ENCODE peak calls at places on chromosomes 11 and 22, in six cellular contexts. N is memory B cell, Z is sigmoid colon, K is HFF-Myc, B is NCI-H146, T is fibroblast of gingiva. U is an unnamed sample.

GRCh38 chr11:16611395-16612233 is 126.8 kb upstream of the C11orf58 start:
- DNase-seq in N (no peak), Z (no peak), K (no peak), B (no peak), T (no peak), U (no peak)

GRCh38 chr11:75454987-75455386 is 22.0 kb upstream of the KLHL35 start:
- DNase-seq in N (no peak), Z (no peak), K (no peak), B (peak), T (no peak), U (no peak)

GRCh38 chr11:18364495-18365047 is 29.8 kb upstream of the LDHA start:
- DNase-seq in N (no peak), Z (no peak), K (no peak), B (no peak), T (peak), U (no peak)

GRCh38 chr22:39805117-39805516 is 88.4 kb downstream of the ENTHD1 start:
- DNase-seq in N (no peak), Z (no peak), K (no peak), B (no peak), T (no peak), U (no peak)

GRCh38 chr11:131371791-131372104 is 1.3 kb downstream of the NTM start:
- DNase-seq in N (no peak), Z (no peak), K (no peak), B (no peak), T (no peak), U (no peak)

GRCh38 chr11:117826360-117826635 is 1.8 kb upstream of the FXYD2 start:
- DNase-seq in N (no peak), Z (peak), K (no peak), B (no peak), T (no peak), U (no peak)

GRCh38 chr11:36509265-36509664 is 807 bp downstream of the TRAF6 start:
- DNase-seq in N (no peak), Z (no peak), K (no peak), B (peak), T (no peak), U (no peak)

GRCh38 chr22:38657248-38657909 is 941 bp downstream of the CBY1 start:
- DNase-seq in N (peak), Z (no peak), K (no peak), B (peak), T (no peak), U (no peak)

GRCh38 chr22:41939981-41940852 is 6.7 kb downstream of the CENPM start:
- DNase-seq in N (peak), Z (no peak), K (no peak), B (no peak), T (no peak), U (peak)

GRCh38 chr11:1012740-1013627 is 23.5 kb downstream of the MUC6 start:
- DNase-seq in N (no peak), Z (no peak), K (no peak), B (peak), T (no peak), U (no peak)

GRCh38 chr11:76166314-76166713 is 40.0 kb downstream of the WNT11 start:
- DNase-seq in N (no peak), Z (no peak), K (no peak), B (no peak), T (no peak), U (no peak)

GRCh38 chr11:61893981-61894380 is 2.6 kb upstream of the FADS3 start:
- DNase-seq in N (no peak), Z (no peak), K (no peak), B (no peak), T (peak), U (no peak)

GRCh38 chr11:75280227-75280671 is 39.7 kb downstream of the TPBGL start:
- DNase-seq in N (peak), Z (peak), K (peak), B (peak), T (peak), U (peak)